ENCODE peak calls at places on chromosomes 4 and X, in five cellular contexts. C is OCI-LY7; U is psoas muscle; W is pancreas; Q is CD4-positive, CD25-positive, alpha-beta regulatory T cell. G is an unnamed sample.

GRCh38 chr4:10013722-10014121 is 7.6 kb downstream of the SLC2A9 start:
- DNase-seq in C (peak), U (no peak), W (peak), Q (no peak), G (no peak)

GRCh38 chr4:630661-631060 is 5.3 kb downstream of the PDE6B start:
- DNase-seq in C (no peak), W (no peak), U (no peak), Q (no peak), G (no peak)

GRCh38 chrX:63421411-63421810 is 70.3 kb upstream of the SPIN4 start:
- DNase-seq in U (no peak), C (no peak), W (no peak), Q (no peak), G (no peak)

GRCh38 chr4:52894408-52894807 is 32.3 kb downstream of the RASL11B start:
- DNase-seq in C (no peak), W (no peak), U (no peak), Q (no peak), G (no peak)

GRCh38 chrX:43958529-43958928 is 14.7 kb downstream of the NDP start:
- DNase-seq in Q (peak), U (no peak), C (peak), W (peak), G (peak)

GRCh38 chrX:4656419-4656818 is 943.0 kb upstream of the PRKX start:
- DNase-seq in C (no peak), W (peak), U (no peak), Q (no peak), G (no peak)

GRCh38 chr4:112649055-112649408 is 12.1 kb downstream of the LARP7 start:
- DNase-seq in W (no peak), Q (no peak), C (no peak), U (no peak), G (no peak)

GRCh38 chrX:80812176-80812575 is 2.5 kb upstream of the BRWD3 start:
- DNase-seq in U (no peak), C (peak), W (no peak), Q (peak), G (no peak)

GRCh38 chr4:3310301-3311094 is 17.7 kb downstream of the RGS12 start:
- DNase-seq in U (no peak), Q (no peak), W (no peak), C (no peak), G (no peak)

GRCh38 chr4:105741548-105741947 is 33.0 kb downstream of the GSTCD start:
- DNase-seq in C (no peak), Q (no peak), W (no peak), U (no peak), G (no peak)

GRCh38 chr4:244471-244870 is 60.8 kb downstream of the ZNF732 start:
- DNase-seq in C (peak), U (no peak), W (peak), Q (peak), G (peak)

GRCh38 chr4:125116431-125116830 is 198.3 kb upstream of the FAT4 start:
- DNase-seq in C (no peak), W (no peak), U (no peak), Q (no peak), G (no peak)

GRCh38 chr4:120432451-120432850 is 365.8 kb upstream of the MAD2L1 start:
- DNase-seq in W (no peak), Q (no peak), U (no peak), C (no peak), G (no peak)

GRCh38 chr4:158915683-158916241 is 146.9 kb downstream of the FNIP2 start:
- DNase-seq in W (no peak), Q (no peak), U (no peak), C (no peak), G (no peak)

GRCh38 chrX:112636951-112637541 is 42.7 kb downstream of the LHFPL1 start:
- DNase-seq in W (no peak), U (no peak), Q (no peak), C (no peak), G (no peak)

GRCh38 chr4:35151816-35152572 is 1092.3 kb downstream of the ARAP2 start:
- DNase-seq in W (no peak), C (peak), U (no peak), Q (no peak), G (no peak)

GRCh38 chr4:44194365-44194764 is 254.2 kb downstream of the KCTD8 start:
- DNase-seq in C (no peak), Q (no peak), U (no peak), W (no peak), G (no peak)

GRCh38 chr4:2570551-2571222 is 34.2 kb downstream of the FAM193A start:
- DNase-seq in C (no peak), W (no peak), U (peak), Q (peak), G (no peak)

GRCh38 chr4:73520821-73521220 is 39.3 kb downstream of the AFM start:
- DNase-seq in Q (no peak), U (no peak), W (no peak), C (no peak), G (no peak)

GRCh38 chrX:121579016-121579760 is 531.8 kb downstream of the GLUD2 start:
- DNase-seq in C (peak), Q (no peak), W (peak), U (no peak), G (peak)

GRCh38 chr4:40486534-40486933 is 143.1 kb downstream of the RBM47 start:
- DNase-seq in U (no peak), Q (no peak), W (no peak), C (no peak), G (peak)

GRCh38 chr4:94551616-94552564 is 100.1 kb downstream of the PDLIM5 start:
- DNase-seq in C (no peak), U (no peak), Q (no peak), W (no peak), G (no peak)

GRCh38 chr4:85113706-85114105 is 147.2 kb upstream of the WDFY3 start:
- DNase-seq in Q (no peak), W (no peak), C (no peak), U (no peak), G (no peak)

GRCh38 chr4:8303081-8303480 is 33.5 kb downstream of the HTRA3 start:
- DNase-seq in C (no peak), U (peak), W (no peak), Q (no peak), G (no peak)

GRCh38 chr4:74546020-74546419 is 101.1 kb downstream of the AREG start:
- DNase-seq in C (no peak), W (no peak), Q (no peak), U (no peak), G (no peak)

GRCh38 chr4:140568507-140569306 is at the start of gene UCP1:
- DNase-seq in Q (no peak), W (peak), C (no peak), U (no peak), G (no peak)

GRCh38 chr4:120716346-120716745 is 206.2 kb downstream of the PRDM5 start:
- DNase-seq in Q (no peak), C (no peak), W (no peak), U (no peak), G (no peak)

GRCh38 chr4:130432289-130432688 is 1336.3 kb downstream of the C4orf33 start:
- DNase-seq in C (no peak), U (no peak), W (no peak), Q (no peak), G (no peak)

GRCh38 chr4:168593399-168593798 is 96.5 kb downstream of the PALLD start:
- DNase-seq in Q (no peak), U (no peak), W (no peak), C (no peak), G (no peak)

GRCh38 chr4:47510506-47511143 is 25.6 kb downstream of the ATP10D start:
- DNase-seq in C (no peak), W (no peak), U (no peak), Q (no peak), G (no peak)

DNA sequence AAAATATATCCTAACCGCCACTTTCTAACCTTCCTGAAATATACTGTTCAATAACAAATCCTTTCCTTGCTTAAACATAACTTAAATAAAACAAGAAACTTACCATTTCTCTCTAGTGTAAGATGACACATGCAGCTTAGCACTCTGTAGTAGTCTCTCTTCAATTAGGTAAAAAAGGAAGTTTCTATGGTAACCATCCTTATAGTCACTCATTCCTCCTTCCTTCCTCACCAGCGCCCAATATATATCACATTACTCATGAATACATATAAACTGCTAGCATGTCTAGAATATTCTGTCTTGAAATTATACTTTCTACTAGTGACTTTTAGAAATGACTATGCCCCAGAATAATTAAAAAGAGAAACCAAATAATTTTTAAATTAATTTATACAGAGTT is 112.2 kb downstream of the SNCA start:
- DNase-seq in U (no peak), W (no peak), Q (no peak), C (no peak), G (no peak)
- H3K27ac ChIP-seq in U (no peak), W (no peak), Q (no peak), C (no peak), G (no peak)

GRCh38 chr4:173522874-173523395 is 7.1 kb downstream of the HAND2 start:
- DNase-seq in W (no peak), C (no peak), U (no peak), Q (no peak), G (no peak)
- H3K27ac ChIP-seq in W (peak), C (no peak), U (no peak), Q (no peak), G (no peak)

GRCh38 chrX:48683411-48683982 is at the start of gene WAS:
- DNase-seq in C (peak), Q (peak), W (no peak), U (no peak), G (peak)
- H3K27ac ChIP-seq in C (peak), Q (peak), W (peak), U (no peak), G (peak)

DNA sequence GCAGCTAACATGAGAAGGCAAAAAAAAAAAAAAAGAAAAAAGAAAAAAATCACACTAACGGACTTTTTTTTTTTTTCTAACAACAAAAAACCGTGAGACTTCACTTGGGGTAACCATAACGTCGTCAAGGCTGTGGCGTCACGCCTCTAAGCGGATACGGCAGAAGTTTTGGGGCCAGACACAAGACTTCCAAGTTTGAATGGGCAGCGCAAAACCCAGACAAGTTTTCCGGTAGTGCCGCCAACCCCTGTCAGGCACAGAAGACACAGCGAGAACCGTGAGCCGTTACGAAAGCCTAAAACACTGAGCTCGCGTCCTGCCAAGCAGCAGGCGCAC is 556 bp upstream of the SMARCA5 start:
- DNase-seq in Q (no peak), U (no peak), W (no peak), C (no peak), G (no peak)
- H3K27ac ChIP-seq in Q (peak), U (peak), W (peak), C (peak), G (peak)

GRCh38 chr4:48668254-48669017 is 111.6 kb downstream of the FRYL start:
- DNase-seq in C (no peak), W (no peak), Q (no peak), U (no peak), G (no peak)
- H3K27ac ChIP-seq in C (no peak), W (no peak), Q (no peak), U (peak), G (no peak)

GRCh38 chrX:75746891-75747639 is 38.0 kb downstream of the MAGEE2 start:
- DNase-seq in U (peak), C (peak), W (peak), Q (peak), G (no peak)
- H3K27ac ChIP-seq in U (no peak), C (peak), W (no peak), Q (no peak), G (no peak)

GRCh38 chr4:186701273-186701672 is 22.4 kb downstream of the FAT1 start:
- DNase-seq in U (no peak), W (no peak), Q (no peak), C (no peak), G (no peak)

GRCh38 chr4:186700746-186701145 is 22.9 kb downstream of the FAT1 start:
- DNase-seq in U (peak), C (no peak), W (no peak), Q (no peak), G (no peak)

GRCh38 chr4:186702297-186702696 is 21.4 kb downstream of the FAT1 start:
- DNase-seq in U (no peak), W (no peak), C (no peak), Q (no peak), G (no peak)

GRCh38 chr4:186702940-186703339 is 20.7 kb downstream of the FAT1 start:
- DNase-seq in C (no peak), U (no peak), Q (no peak), W (no peak), G (no peak)

GRCh38 chr4:186701788-186702187 is 21.9 kb downstream of the FAT1 start:
- DNase-seq in Q (no peak), U (no peak), W (no peak), C (no peak), G (no peak)
- H3K27ac ChIP-seq in Q (no peak), U (no peak), W (peak), C (no peak), G (no peak)

GRCh38 chr4:11511321-11511720 is 82.6 kb upstream of the HS3ST1 start:
- DNase-seq in U (no peak), W (no peak), C (no peak), Q (no peak), G (no peak)
- H3K27ac ChIP-seq in U (no peak), W (no peak), C (no peak), Q (no peak), G (no peak)